ENCODE peak calls at places on chromosomes 16 and 17, in four cellular contexts. O is Caco-2, S is HCT116, E is fibroblast of pulmonary artery. M is an unnamed sample.

GRCh38 chr17:10460062-10460461 is 9.3 kb downstream of the MYH4 start:
- DNase-seq in E (no peak), S (no peak), O (no peak), M (no peak)

GRCh38 chr16:53753431-53753830 is 49.5 kb downstream of the FTO start:
- DNase-seq in O (no peak), E (no peak), S (no peak), M (no peak)

GRCh38 chr17:47884905-47885735 is 10.9 kb upstream of the SP2 start:
- DNase-seq in S (no peak), E (no peak), O (peak), M (no peak)

GRCh38 chr16:23987443-23987842 is 151.7 kb downstream of the PRKCB start:
- DNase-seq in O (no peak), S (no peak), E (no peak), M (no peak)

GRCh38 chr17:78381601-78382168 is 3.2 kb downstream of the PGS1 start:
- DNase-seq in E (no peak), S (no peak), O (no peak), M (no peak)

GRCh38 chr16:70453891-70454220 is 539 bp upstream of the FCSK start:
- DNase-seq in E (no peak), S (no peak), O (peak), M (no peak)

GRCh38 chr17:13812350-13812749 is 210.6 kb upstream of the HS3ST3A1 start:
- DNase-seq in E (no peak), O (no peak), S (no peak), M (no peak)

GRCh38 chr16:84922351-84923135 is 88.8 kb downstream of the ZDHHC7 start:
- DNase-seq in S (no peak), E (peak), O (no peak), M (no peak)

GRCh38 chr16:1078579-1079021 is 6.1 kb downstream of the SSTR5 start:
- DNase-seq in E (peak), S (no peak), O (peak), M (peak)

GRCh38 chr16:47523342-47524006 is 62.3 kb downstream of the PHKB start:
- DNase-seq in O (peak), E (no peak), S (no peak), M (no peak)

GRCh38 chr16:15854061-15854460 is 2.8 kb downstream of the MYH11 start:
- DNase-seq in O (no peak), E (no peak), S (no peak), M (no peak)

GRCh38 chr17:33809748-33810147 is 445.3 kb upstream of the CCL2 start:
- DNase-seq in S (no peak), E (no peak), O (no peak), M (no peak)

DNA sequence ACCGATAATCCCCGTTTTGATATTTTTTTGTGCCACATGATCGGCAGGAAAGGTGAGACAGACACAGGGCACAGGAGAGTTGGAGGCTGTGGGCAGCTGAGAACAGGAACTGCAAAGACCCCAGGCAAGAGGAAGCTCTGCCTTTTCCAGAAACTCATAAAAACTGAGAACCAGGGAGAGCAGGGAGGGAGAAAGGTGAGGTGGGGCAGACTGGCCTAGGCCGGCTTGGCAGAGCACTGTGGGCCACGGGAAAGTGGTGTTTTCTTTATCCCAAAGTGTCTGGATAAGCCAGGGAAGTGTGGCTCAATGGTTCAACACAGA is 11.8 kb upstream of the AXIN2 start:
- DNase-seq in O (no peak), E (no peak), S (no peak), M (no peak)
- H3K4me3 ChIP-seq in O (no peak), E (no peak), S (no peak), M (no peak)

GRCh38 chr16:11582157-11582814 is 4.4 kb downstream of the LITAF start:
- DNase-seq in S (no peak), E (no peak), O (no peak), M (no peak)

GRCh38 chr16:11585460-11586374 is 1.0 kb downstream of the LITAF start:
- DNase-seq in S (no peak), E (no peak), O (no peak), M (no peak)

GRCh38 chr16:11583889-11584565 is 2.7 kb downstream of the LITAF start:
- DNase-seq in S (no peak), O (no peak), E (no peak), M (no peak)

GRCh38 chr16:11581677-11582076 is 5.0 kb downstream of the LITAF start:
- DNase-seq in O (no peak), E (no peak), S (no peak), M (no peak)

GRCh38 chr16:11583171-11583570 is 3.5 kb downstream of the LITAF start:
- DNase-seq in O (no peak), E (peak), S (no peak), M (no peak)
- H3K4me3 ChIP-seq in O (no peak), E (peak), S (no peak), M (no peak)

GRCh38 chr17:2057714-2058520 is 3.0 kb downstream of the HIC1 start:
- DNase-seq in S (no peak), E (peak), O (no peak), M (no peak)

GRCh38 chr17:2058521-2059124 is 3.7 kb downstream of the HIC1 start:
- DNase-seq in E (peak), S (no peak), O (no peak), M (no peak)

GRCh38 chr17:2060681-2061440 is 6.0 kb downstream of the HIC1 start:
- DNase-seq in E (peak), O (no peak), S (no peak), M (no peak)

GRCh38 chr17:2059837-2060658 is 5.1 kb downstream of the HIC1 start:
- DNase-seq in E (no peak), S (no peak), O (no peak), M (no peak)

GRCh38 chr17:2059125-2059836 is 4.4 kb downstream of the HIC1 start:
- DNase-seq in O (no peak), E (no peak), S (no peak), M (no peak)
- H3K4me3 ChIP-seq in O (no peak), E (peak), S (no peak), M (peak)

GRCh38 chr17:16322636-16323035 is 30.6 kb downstream of the CENPV start:
- DNase-seq in E (peak), S (no peak), O (no peak), M (peak)
- H3K4me3 ChIP-seq in E (no peak), S (no peak), O (no peak), M (no peak)

DNA sequence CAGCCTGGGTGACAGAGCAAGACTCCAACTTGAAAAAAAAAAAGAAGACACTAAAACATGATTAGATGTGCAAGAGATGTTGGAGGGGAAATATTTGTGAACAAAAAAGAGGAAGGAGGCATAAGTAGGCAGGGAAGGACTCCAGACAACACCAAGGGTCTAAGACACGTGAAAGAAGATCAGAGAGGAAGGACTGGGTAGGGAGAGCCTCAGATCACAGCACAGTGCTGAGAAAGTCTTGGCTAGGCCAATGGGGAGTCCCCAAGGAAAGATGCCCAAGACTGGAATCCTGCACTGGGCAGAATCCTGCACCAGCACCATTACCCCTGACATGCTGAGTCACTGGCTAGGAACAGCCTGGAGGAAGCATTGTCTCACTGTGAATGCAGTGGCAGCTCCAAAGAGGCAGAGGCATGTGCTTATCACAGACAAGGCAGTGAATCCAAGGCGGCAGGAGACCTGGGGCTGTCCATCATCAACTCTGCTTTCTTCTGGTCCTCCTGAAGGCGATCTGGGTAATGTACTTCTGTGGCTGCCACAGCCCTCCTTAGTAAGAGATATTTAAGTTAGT is 19.2 kb downstream of the CLEC19A start:
- DNase-seq in S (no peak), E (no peak), O (peak), M (no peak)
- H3K4me3 ChIP-seq in S (no peak), E (no peak), O (no peak), M (no peak)

DNA sequence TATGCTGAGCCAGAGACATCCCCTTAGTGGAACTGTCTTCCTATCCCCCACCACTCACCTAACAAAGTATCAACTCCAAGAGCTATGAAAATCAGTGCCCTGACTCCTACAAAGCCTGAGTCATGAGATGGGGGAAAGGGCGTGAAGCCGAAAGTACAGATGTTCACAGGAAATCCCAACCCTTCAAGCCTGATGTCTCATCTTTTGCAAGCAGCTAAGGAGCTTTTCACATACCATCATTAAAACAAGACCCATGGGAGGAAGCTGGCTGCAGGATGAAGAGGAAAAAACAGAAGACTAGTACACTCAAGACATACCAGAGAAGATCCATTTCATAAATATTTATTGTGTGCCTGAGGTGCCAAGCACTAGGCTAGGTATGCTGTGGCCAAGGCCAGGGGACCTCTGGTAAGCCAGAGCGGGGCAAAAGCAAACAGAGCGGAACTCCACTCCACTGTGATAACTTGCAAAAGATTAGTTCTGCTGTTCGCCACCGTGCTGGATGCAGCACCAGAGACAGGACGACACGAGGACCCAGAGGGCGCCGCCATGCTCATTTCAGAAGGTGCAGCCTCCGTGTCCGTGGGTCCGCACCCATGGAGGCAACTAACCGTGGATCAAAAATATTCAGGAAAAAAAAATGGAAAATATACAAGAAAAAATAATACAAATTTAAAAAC is 4.5 kb upstream of the MNT start:
- DNase-seq in S (no peak), O (no peak), E (peak), M (peak)
- H3K4me3 ChIP-seq in S (no peak), O (no peak), E (no peak), M (no peak)

GRCh38 chr17:57892820-57893595 is 43.2 kb upstream of the MRPS23 start:
- DNase-seq in O (peak), S (peak), E (peak), M (peak)
- H3K4me3 ChIP-seq in O (peak), S (peak), E (peak), M (peak)